ENCODE peak calls at places on chromosome 7, in seven cellular contexts. P is H1, E is HCT116, T is GM12878, X is WTC11, O is HepG2, K is K562. C is an unnamed sample.

GRCh38 chr7:45709168-45710034 is 135.2 kb downstream of the ADCY1 start:
- DNase-seq in P (no peak), E (no peak), T (no peak), X (peak; percentile 5), O (no peak), K (no peak), C (no peak)

GRCh38 chr7:121515651-121516401 is 119.7 kb upstream of the FAM3C start:
- DNase-seq in P (no peak), E (no peak), T (no peak), X (no peak), O (no peak), K (no peak), C (no peak)

GRCh38 chr7:95436407-95436806 is 1.6 kb upstream of the PON2 start:
- DNase-seq in P (no peak), E (no peak), T (no peak), X (no peak), O (no peak), K (no peak), C (no peak)

GRCh38 chr7:100158229-100159098 is at the start of gene TRAPPC14:
- DNase-seq in P (peak; percentile 99), E (no peak), T (no peak), X (peak; percentile 97), O (peak; percentile 75), K (peak; percentile 98), C (peak; percentile 92)

GRCh38 chr7:73451780-73452398 is 18.3 kb downstream of the FZD9 start:
- DNase-seq in P (no peak), E (peak; percentile 39), T (peak; percentile 9), X (no peak), O (peak; percentile 57), K (peak; percentile 69), C (peak; percentile 60)

GRCh38 chr7:27173412-27174076 is 576 bp downstream of the HOXA10 start:
- DNase-seq in P (peak; percentile 73), E (no peak), T (no peak), X (no peak), O (no peak), K (no peak), C (no peak)

GRCh38 chr7:128102490-128103291 is 71.5 kb upstream of the LRRC4 start:
- DNase-seq in P (no peak), E (no peak), T (no peak), X (no peak), O (no peak), K (no peak), C (no peak)

GRCh38 chr7:106625678-106626301 is 35.2 kb downstream of the CCDC71L start:
- DNase-seq in P (no peak), E (no peak), T (no peak), X (no peak), O (no peak), K (no peak), C (no peak)

GRCh38 chr7:106068986-106069385 is 43.1 kb downstream of the SYPL1 start:
- DNase-seq in P (no peak), E (no peak), T (no peak), X (no peak), O (no peak), K (no peak), C (no peak)

GRCh38 chr7:144656960-144657359 is 178.9 kb downstream of the TPK1 start:
- DNase-seq in P (no peak), E (no peak), T (no peak), X (no peak), O (no peak), K (no peak), C (no peak)

GRCh38 chr7:30473393-30473775 is 5.2 kb downstream of the NOD1 start:
- DNase-seq in P (peak; percentile 6), E (no peak), T (no peak), X (no peak), O (no peak), K (no peak), C (no peak)

GRCh38 chr7:123754295-123754871 is 5.6 kb upstream of the WASL start:
- DNase-seq in P (no peak), E (no peak), T (no peak), X (no peak), O (no peak), K (no peak), C (no peak)

GRCh38 chr7:135168001-135168400 is 2.5 kb downstream of the CYREN start:
- DNase-seq in P (no peak), E (no peak), T (no peak), X (no peak), O (no peak), K (peak; percentile 75), C (no peak)

GRCh38 chr7:131843862-131844261 is 287.4 kb upstream of the PODXL start:
- DNase-seq in P (no peak), E (no peak), T (no peak), X (no peak), O (no peak), K (no peak), C (no peak)

GRCh38 chr7:117808910-117809705 is 64.1 kb downstream of the CTTNBP2 start:
- DNase-seq in P (no peak), E (no peak), T (no peak), X (no peak), O (no peak), K (no peak), C (no peak)

GRCh38 chr7:84021292-84021898 is 173.2 kb downstream of the SEMA3A start:
- DNase-seq in P (no peak), E (no peak), T (no peak), X (no peak), O (no peak), K (no peak), C (no peak)

GRCh38 chr7:14836571-14837189 is 65.9 kb downstream of the DGKB start:
- DNase-seq in P (peak; percentile 53), E (peak; percentile 10), T (no peak), X (peak; percentile 75), O (no peak), K (no peak), C (peak; percentile 70)

GRCh38 chr7:64463636-64464375 is 99.1 kb downstream of the ZNF680 start:
- DNase-seq in P (no peak), E (no peak), T (no peak), X (no peak), O (no peak), K (peak; percentile 32), C (no peak)

GRCh38 chr7:103388469-103389140 is 41.2 kb downstream of the PSMC2 start:
- DNase-seq in P (no peak), E (no peak), T (no peak), X (no peak), O (peak; percentile 93), K (no peak), C (no peak)

GRCh38 chr7:93622036-93622714 is 47.7 kb upstream of the CALCR start:
- DNase-seq in P (no peak), E (peak; percentile 38), T (no peak), X (peak; percentile 20), O (peak; percentile 20), K (peak; percentile 52), C (peak; percentile 56)

GRCh38 chr7:118250860-118251494 is 26.5 kb downstream of the ANKRD7 start:
- DNase-seq in P (no peak), E (no peak), T (no peak), X (no peak), O (no peak), K (no peak), C (no peak)

GRCh38 chr7:55246181-55246580 is 119.0 kb upstream of the LANCL2 start:
- DNase-seq in P (no peak), E (no peak), T (no peak), X (no peak), O (no peak), K (no peak), C (no peak)

GRCh38 chr7:146655928-146656797 is 539.6 kb downstream of the CNTNAP2 start:
- DNase-seq in P (no peak), E (no peak), T (no peak), X (no peak), O (no peak), K (no peak), C (peak; percentile 70)

GRCh38 chr7:99498546-99498944 is 1.5 kb downstream of the ZNF394 start:
- DNase-seq in P (no peak), E (no peak), T (no peak), X (no peak), O (no peak), K (no peak), C (peak; percentile 23)

GRCh38 chr7:22864301-22864700 is 41.7 kb upstream of the TOMM7 start:
- DNase-seq in P (no peak), E (no peak), T (no peak), X (no peak), O (no peak), K (no peak), C (no peak)

GRCh38 chr7:50657341-50657873 is 92.2 kb upstream of the DDC start:
- DNase-seq in P (no peak), E (no peak), T (no peak), X (no peak), O (no peak), K (no peak), C (no peak)

GRCh38 chr7:130708001-130708400 is 21.7 kb upstream of the TSGA13 start:
- DNase-seq in P (no peak), E (no peak), T (no peak), X (no peak), O (no peak), K (no peak), C (no peak)
- TF ChIP-seq SP1 in P (no peak), E (no peak), T (no peak), X (no peak), O (no peak), K (no peak), C (no peak)

GRCh38 chr7:7090460-7090859 is 91.9 kb upstream of the C1GALT1 start:
- DNase-seq in P (no peak), E (no peak), T (no peak), X (no peak), O (no peak), K (no peak), C (no peak)
- TF ChIP-seq SP1 in P (no peak), E (no peak), T (no peak), X (no peak), O (no peak), K (no peak), C (no peak)

DNA sequence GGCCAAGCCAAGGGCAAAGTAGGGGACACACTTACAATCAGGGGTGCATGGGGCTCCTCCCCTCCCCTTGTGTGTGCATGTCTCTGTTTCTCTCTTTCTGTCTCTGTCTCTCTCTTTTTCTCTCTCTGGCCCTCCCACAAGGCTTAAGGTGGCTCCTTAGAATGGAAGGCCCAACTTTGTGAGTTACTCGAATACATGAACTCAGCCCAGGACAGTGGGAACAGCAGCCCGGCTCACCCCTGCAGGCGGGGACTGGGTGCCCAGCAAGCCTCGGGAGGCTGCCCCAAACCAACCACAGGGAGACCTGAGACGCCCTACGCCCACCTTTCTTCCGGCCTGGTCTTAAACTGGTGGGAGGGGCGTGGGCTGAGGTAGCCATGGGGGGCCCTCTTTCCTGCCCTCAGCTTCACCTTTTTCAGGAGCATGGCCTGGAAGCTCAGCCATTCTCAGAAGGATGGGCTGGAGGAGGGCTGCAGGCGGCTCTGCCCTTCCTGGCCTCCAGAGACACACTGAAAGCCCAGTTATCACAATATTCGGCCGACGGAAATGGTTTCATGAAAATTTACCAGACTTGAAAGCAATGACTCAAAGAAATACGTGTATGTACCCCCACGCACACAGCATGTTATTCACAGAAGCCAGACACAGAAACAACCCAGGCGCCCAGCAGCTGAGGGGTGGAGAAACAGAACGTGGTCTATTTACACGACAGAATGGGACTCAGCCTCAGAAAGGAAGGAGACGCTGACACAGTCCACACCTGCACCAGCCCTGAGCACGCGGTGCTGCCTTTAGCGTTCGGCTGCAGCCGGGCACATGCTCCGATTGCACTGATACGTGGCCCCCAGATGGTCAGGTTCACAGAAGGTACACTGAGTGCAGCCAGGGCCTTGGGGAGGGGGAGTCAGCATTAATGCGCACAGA is 229.5 kb downstream of the PTPRN2 start:
- DNase-seq in P (peak; percentile 41), E (no peak), T (no peak), X (no peak), O (no peak), K (no peak), C (no peak)
- TF ChIP-seq SP1 in P (no peak), E (no peak), T (no peak), X (no peak), O (no peak), K (no peak), C (no peak)

GRCh38 chr7:48168159-48168558 is 3.1 kb upstream of the ABCA13 start:
- DNase-seq in P (no peak), E (no peak), T (no peak), X (no peak), O (no peak), K (no peak), C (no peak)
- TF ChIP-seq SP1 in P (no peak), E (no peak), T (no peak), X (no peak), O (no peak), K (no peak), C (no peak)

C was measured in HEK293T.